ENCODE peak calls at places on chromosomes 1 and 21, in nine cellular contexts. One of them, this sample, is unnamed.

GRCh38 chr1:114215426-114215825 is 61.8 kb upstream of the SYT6 start:
- DNase-seq in AG09309: no peak
- DNase-seq in hepatocyte: no peak
- DNase-seq in lower leg skin: no peak
- DNase-seq in pancreas: no peak
- DNase-seq in heart right ventricle: no peak
- DNase-seq in A549: no peak
- DNase-seq in Calu3: no peak
- DNase-seq in body of pancreas: no peak
- DNase-seq in this sample: no peak

GRCh38 chr1:228099331-228099732 is 3.8 kb downstream of the C1orf35 start:
- DNase-seq in heart right ventricle: no peak
- DNase-seq in body of pancreas: no peak
- DNase-seq in AG09309: no peak
- DNase-seq in A549: no peak
- DNase-seq in hepatocyte: no peak
- DNase-seq in Calu3: no peak
- DNase-seq in lower leg skin: no peak
- DNase-seq in pancreas: peak
- DNase-seq in this sample: no peak

GRCh38 chr1:30376054-30376453 is 347.3 kb downstream of the MATN1 start:
- DNase-seq in pancreas: no peak
- DNase-seq in heart right ventricle: no peak
- DNase-seq in body of pancreas: no peak
- DNase-seq in hepatocyte: no peak
- DNase-seq in Calu3: no peak
- DNase-seq in A549: no peak
- DNase-seq in lower leg skin: no peak
- DNase-seq in AG09309: no peak
- DNase-seq in this sample: no peak

GRCh38 chr1:30879940-30880339 is 28.6 kb downstream of the SDC3 start:
- DNase-seq in pancreas: peak
- DNase-seq in body of pancreas: no peak
- DNase-seq in hepatocyte: peak
- DNase-seq in A549: no peak
- DNase-seq in AG09309: no peak
- DNase-seq in heart right ventricle: no peak
- DNase-seq in Calu3: no peak
- DNase-seq in lower leg skin: no peak
- DNase-seq in this sample: no peak

GRCh38 chr1:208936431-208936830 is 647.1 kb upstream of the CAMK1G start:
- DNase-seq in A549: no peak
- DNase-seq in heart right ventricle: no peak
- DNase-seq in lower leg skin: no peak
- DNase-seq in AG09309: no peak
- DNase-seq in pancreas: no peak
- DNase-seq in body of pancreas: no peak
- DNase-seq in hepatocyte: no peak
- DNase-seq in Calu3: no peak
- DNase-seq in this sample: no peak

GRCh38 chr1:39850606-39851216 is 32.6 kb downstream of the TRIT1 start:
- DNase-seq in A549: no peak
- DNase-seq in lower leg skin: peak
- DNase-seq in body of pancreas: no peak
- DNase-seq in pancreas: no peak
- DNase-seq in AG09309: no peak
- DNase-seq in heart right ventricle: no peak
- DNase-seq in hepatocyte: no peak
- DNase-seq in Calu3: no peak
- DNase-seq in this sample: no peak

GRCh38 chr1:61285371-61285885 is 203.1 kb downstream of the NFIA start:
- DNase-seq in A549: no peak
- DNase-seq in lower leg skin: no peak
- DNase-seq in hepatocyte: no peak
- DNase-seq in Calu3: no peak
- DNase-seq in AG09309: no peak
- DNase-seq in heart right ventricle: no peak
- DNase-seq in pancreas: no peak
- DNase-seq in body of pancreas: no peak
- DNase-seq in this sample: no peak

GRCh38 chr1:185585770-185586169 is 148.4 kb upstream of the HMCN1 start:
- DNase-seq in body of pancreas: no peak
- DNase-seq in heart right ventricle: no peak
- DNase-seq in hepatocyte: peak
- DNase-seq in lower leg skin: no peak
- DNase-seq in Calu3: peak
- DNase-seq in pancreas: no peak
- DNase-seq in AG09309: no peak
- DNase-seq in A549: peak
- DNase-seq in this sample: no peak

GRCh38 chr1:12182410-12182946 is 15.7 kb downstream of the TNFRSF1B start:
- DNase-seq in Calu3: no peak
- DNase-seq in body of pancreas: no peak
- DNase-seq in lower leg skin: no peak
- DNase-seq in hepatocyte: no peak
- DNase-seq in AG09309: no peak
- DNase-seq in pancreas: no peak
- DNase-seq in A549: no peak
- DNase-seq in heart right ventricle: no peak
- DNase-seq in this sample: no peak

GRCh38 chr1:204180133-204180532 is 14.0 kb upstream of the REN start:
- DNase-seq in heart right ventricle: no peak
- DNase-seq in lower leg skin: no peak
- DNase-seq in hepatocyte: no peak
- DNase-seq in Calu3: no peak
- DNase-seq in pancreas: no peak
- DNase-seq in body of pancreas: no peak
- DNase-seq in AG09309: no peak
- DNase-seq in A549: no peak
- DNase-seq in this sample: no peak

GRCh38 chr1:91755176-91755575 is 130.8 kb downstream of the TGFBR3 start:
- DNase-seq in pancreas: no peak
- DNase-seq in body of pancreas: peak
- DNase-seq in lower leg skin: peak
- DNase-seq in Calu3: no peak
- DNase-seq in heart right ventricle: no peak
- DNase-seq in AG09309: peak
- DNase-seq in hepatocyte: no peak
- DNase-seq in A549: no peak
- DNase-seq in this sample: peak

GRCh38 chr21:37429356-37429755 is 62.8 kb downstream of the DYRK1A start:
- DNase-seq in AG09309: no peak
- DNase-seq in hepatocyte: no peak
- DNase-seq in A549: no peak
- DNase-seq in lower leg skin: no peak
- DNase-seq in body of pancreas: no peak
- DNase-seq in Calu3: no peak
- DNase-seq in pancreas: no peak
- DNase-seq in heart right ventricle: no peak
- DNase-seq in this sample: no peak

DNA sequence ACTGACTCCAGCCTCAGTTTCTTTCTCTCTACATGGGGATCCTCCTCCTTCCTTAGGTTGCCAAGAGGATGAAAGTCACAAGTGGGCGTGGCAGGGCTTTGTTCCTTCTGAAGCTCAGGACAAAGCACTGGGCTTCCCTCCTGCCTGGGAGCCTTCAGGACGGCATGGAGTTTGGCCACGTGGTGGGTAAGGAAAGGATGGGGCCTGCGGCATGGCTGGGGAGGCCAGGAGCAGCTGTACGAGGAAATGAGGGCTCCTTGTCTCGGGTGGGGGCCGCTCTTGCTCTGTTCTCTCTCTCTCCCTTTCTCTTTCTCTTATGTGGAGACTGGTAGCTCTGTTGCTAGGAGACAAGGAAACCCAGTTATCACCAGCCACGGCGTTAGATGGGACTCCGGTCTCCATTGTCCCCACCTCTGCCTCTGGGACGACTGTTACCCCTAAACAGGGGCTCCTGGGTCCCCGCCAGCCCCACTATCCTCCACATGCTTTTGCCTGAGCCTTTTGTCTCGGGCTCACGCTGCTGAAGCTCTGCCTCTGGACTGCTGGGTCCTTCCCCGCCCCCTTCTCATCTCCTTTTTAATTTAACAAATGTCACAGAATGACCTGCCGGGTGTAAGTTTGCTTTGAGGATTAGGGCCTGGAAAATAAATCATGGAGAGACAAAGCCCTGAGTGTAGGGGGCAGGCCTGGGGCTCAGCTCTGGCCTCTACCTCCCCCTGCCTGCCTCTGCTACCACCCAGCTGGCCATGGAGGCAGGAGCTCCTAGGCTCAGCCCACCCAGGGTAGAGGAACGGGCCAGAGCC is 39.4 kb downstream of the LRP8 start:
- DNase-seq in lower leg skin: no peak
- DNase-seq in pancreas: no peak
- DNase-seq in AG09309: no peak
- DNase-seq in Calu3: no peak
- DNase-seq in hepatocyte: no peak
- DNase-seq in heart right ventricle: no peak
- DNase-seq in body of pancreas: no peak
- DNase-seq in A549: no peak
- DNase-seq in this sample: no peak
- TF ChIP-seq CTCF in lower leg skin: no peak
- TF ChIP-seq CTCF in pancreas: no peak
- TF ChIP-seq CTCF in AG09309: no peak
- TF ChIP-seq CTCF in Calu3: no peak
- TF ChIP-seq CTCF in hepatocyte: no peak
- TF ChIP-seq CTCF in heart right ventricle: no peak
- TF ChIP-seq CTCF in body of pancreas: no peak
- TF ChIP-seq CTCF in A549: no peak
- TF ChIP-seq CTCF in this sample: no peak

DNA sequence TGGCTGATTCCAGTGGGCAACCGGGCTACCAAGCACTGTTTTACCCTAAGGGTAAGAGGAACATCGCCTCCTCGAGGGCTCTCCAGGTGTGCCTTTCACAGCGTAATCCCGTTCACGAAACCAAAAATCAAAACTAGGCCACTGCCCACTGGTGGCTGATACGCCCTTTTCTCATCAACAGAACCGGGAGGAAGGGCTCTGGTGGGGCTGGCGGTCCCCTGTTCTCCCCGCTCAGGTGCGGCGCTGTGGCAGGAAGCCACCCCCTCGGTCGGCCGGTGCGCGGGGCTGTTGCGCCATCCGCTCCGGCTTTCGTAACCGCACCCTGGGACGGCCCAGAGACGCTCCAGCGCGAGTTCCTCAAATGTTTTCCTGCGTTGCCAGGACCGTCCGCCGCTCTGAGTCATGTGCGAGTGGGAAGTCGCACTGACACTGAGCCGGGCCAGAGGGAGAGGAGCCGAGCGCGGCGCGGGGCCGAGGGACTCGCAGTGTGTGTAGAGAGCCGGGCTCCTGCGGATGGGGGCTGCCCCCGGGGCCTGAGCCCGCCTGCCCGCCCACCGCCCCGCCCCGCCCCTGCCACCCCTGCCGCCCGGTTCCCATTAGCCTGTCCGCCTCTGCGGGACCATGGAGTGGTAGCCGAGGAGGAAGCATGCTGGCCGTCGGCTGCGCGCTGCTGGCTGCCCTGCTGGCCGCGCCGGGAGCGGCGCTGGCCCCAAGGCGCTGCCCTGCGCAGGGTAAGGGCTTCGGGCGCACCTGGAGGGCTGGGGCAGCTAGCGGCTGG is at the start of gene IL6R:
- DNase-seq in Calu3: peak
- DNase-seq in body of pancreas: peak
- DNase-seq in AG09309: peak
- DNase-seq in hepatocyte: peak
- DNase-seq in pancreas: peak
- DNase-seq in heart right ventricle: peak
- DNase-seq in lower leg skin: peak
- DNase-seq in A549: peak
- DNase-seq in this sample: peak
- TF ChIP-seq CTCF in Calu3: no peak
- TF ChIP-seq CTCF in body of pancreas: peak
- TF ChIP-seq CTCF in AG09309: peak
- TF ChIP-seq CTCF in hepatocyte: peak
- TF ChIP-seq CTCF in pancreas: no peak
- TF ChIP-seq CTCF in heart right ventricle: peak
- TF ChIP-seq CTCF in lower leg skin: no peak
- TF ChIP-seq CTCF in A549: peak
- TF ChIP-seq CTCF in this sample: peak

DNA sequence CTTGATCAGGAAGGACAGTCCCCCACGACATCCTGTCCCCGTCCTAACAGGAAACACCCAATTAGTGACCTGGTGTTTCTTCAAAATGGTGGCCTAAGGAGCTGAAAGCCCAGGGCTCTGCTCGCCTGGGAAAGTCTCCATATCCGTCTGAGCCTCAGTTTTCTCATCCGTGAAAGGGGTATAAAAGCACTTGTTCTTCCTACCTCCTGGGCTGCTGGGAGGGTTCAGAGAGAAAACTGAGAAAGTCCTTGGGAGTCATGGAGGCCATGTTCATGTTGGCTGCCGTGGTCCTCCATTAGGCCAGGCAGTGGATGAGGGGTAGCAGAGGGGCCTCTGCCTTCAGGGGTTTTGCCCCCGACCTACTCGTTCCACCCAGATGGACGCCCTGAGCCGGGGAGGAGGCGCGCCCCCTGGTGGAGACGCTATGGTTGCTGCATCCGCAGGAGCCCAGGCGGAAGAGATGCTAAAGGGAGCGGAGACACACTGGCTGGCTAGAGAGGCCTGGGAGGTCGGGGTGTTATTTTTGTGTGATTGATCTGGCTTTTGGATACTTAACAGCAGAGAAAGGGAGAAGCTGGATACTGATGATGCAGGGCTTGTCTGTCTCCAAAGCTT is 113.5 kb downstream of the PRDM2 start:
- DNase-seq in heart right ventricle: peak
- DNase-seq in body of pancreas: no peak
- DNase-seq in AG09309: no peak
- DNase-seq in lower leg skin: no peak
- DNase-seq in Calu3: no peak
- DNase-seq in hepatocyte: peak
- DNase-seq in A549: no peak
- DNase-seq in pancreas: no peak
- DNase-seq in this sample: no peak
- TF ChIP-seq CTCF in heart right ventricle: peak
- TF ChIP-seq CTCF in body of pancreas: no peak
- TF ChIP-seq CTCF in AG09309: peak
- TF ChIP-seq CTCF in lower leg skin: no peak
- TF ChIP-seq CTCF in Calu3: no peak
- TF ChIP-seq CTCF in hepatocyte: peak
- TF ChIP-seq CTCF in A549: no peak
- TF ChIP-seq CTCF in pancreas: peak
- TF ChIP-seq CTCF in this sample: peak

DNA sequence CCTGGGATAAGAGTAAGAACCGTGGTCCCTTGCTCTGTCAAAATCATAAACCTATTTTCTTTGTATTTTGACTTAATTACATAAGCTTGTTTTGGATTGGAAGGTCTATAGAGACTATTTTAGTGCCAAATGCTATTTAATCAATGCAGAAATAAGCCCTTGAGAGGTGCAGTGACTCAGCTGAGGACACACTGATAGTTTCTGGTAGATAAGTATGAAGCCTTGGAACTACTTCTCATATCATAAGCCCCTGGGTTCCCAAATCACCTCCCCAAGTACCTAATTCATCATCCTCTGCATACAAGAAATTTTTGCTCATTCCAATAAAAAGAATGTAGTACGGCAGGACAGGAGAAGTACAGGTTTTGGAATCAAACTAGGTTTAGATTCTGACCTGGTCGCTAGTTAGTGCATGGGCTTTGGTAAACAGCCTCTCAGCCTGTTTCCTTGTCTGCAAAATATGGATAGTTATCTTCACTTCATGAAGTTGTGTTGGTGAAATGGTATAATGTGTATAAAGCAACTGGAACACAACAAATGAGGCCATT is 3.3 kb upstream of the CD55 start:
- DNase-seq in body of pancreas: no peak
- DNase-seq in hepatocyte: no peak
- DNase-seq in A549: no peak
- DNase-seq in pancreas: no peak
- DNase-seq in lower leg skin: no peak
- DNase-seq in AG09309: no peak
- DNase-seq in Calu3: no peak
- DNase-seq in heart right ventricle: no peak
- DNase-seq in this sample: no peak
- TF ChIP-seq CTCF in body of pancreas: no peak
- TF ChIP-seq CTCF in hepatocyte: no peak
- TF ChIP-seq CTCF in A549: no peak
- TF ChIP-seq CTCF in pancreas: no peak
- TF ChIP-seq CTCF in lower leg skin: no peak
- TF ChIP-seq CTCF in AG09309: no peak
- TF ChIP-seq CTCF in Calu3: no peak
- TF ChIP-seq CTCF in heart right ventricle: no peak
- TF ChIP-seq CTCF in this sample: no peak